ENCODE peak calls at places on chromosomes 13 and 19, in eight cellular contexts. M is activated naive CD8-positive, alpha-beta T cell treated with anti-CD3 and anti-CD28 coated beads, Interleukin-2, amount 10 ng/mL, durations not matched to agents 7 days and 5 days; N is BJ; C is vagina; X is midbrain; S is HEK293T; H is NCI-H2029; Q is Ammon's horn. R is an unnamed sample.

GRCh38 chr19:13887039-13887438 is 10.1 kb downstream of the NANOS3 start:
- DNase-seq in H (no peak), M (no peak), C (no peak), X (no peak), S (no peak), Q (no peak), N (no peak), R (no peak)

GRCh38 chr19:57434386-57435061 is 601 bp upstream of the ZNF749 start:
- DNase-seq in Q (no peak), M (no peak), N (no peak), S (no peak), C (no peak), X (no peak), H (no peak), R (no peak)

GRCh38 chr13:101875717-101876393 is 423.4 kb downstream of the ITGBL1 start:
- DNase-seq in H (peak; percentile 88), S (no peak), N (no peak), X (no peak), M (no peak), Q (peak; percentile 31), C (no peak), R (peak; percentile 91)

GRCh38 chr13:77001963-77002587 is 10.2 kb downstream of the CLN5 start:
- DNase-seq in S (no peak), Q (no peak), X (no peak), H (no peak), C (no peak), M (no peak), N (no peak), R (no peak)

GRCh38 chr13:100182894-100183490 is 94.1 kb downstream of the PCCA start:
- DNase-seq in S (no peak), C (no peak), N (no peak), H (no peak), M (no peak), Q (no peak), X (no peak), R (no peak)

GRCh38 chr13:85806553-85807175 is 7.4 kb upstream of the SLITRK6 start:
- DNase-seq in S (peak; percentile 48), N (no peak), C (no peak), X (peak; percentile 76), M (no peak), Q (peak; percentile 46), H (no peak), R (peak; percentile 64)

GRCh38 chr13:42355118-42355840 is 83.3 kb downstream of the AKAP11 start:
- DNase-seq in H (no peak), X (no peak), M (peak; percentile 43), C (no peak), Q (no peak), N (no peak), S (no peak), R (no peak)

GRCh38 chr13:27851049-27851448 is 58.8 kb downstream of the GSX1 start:
- DNase-seq in X (no peak), M (no peak), H (no peak), Q (no peak), C (no peak), S (no peak), N (no peak), R (no peak)

GRCh38 chr19:50793558-50794065 is 3.4 kb downstream of the ACP4 start:
- DNase-seq in H (no peak), Q (no peak), C (no peak), X (no peak), M (no peak), S (no peak), N (no peak), R (no peak)

GRCh38 chr13:31801088-31801487 is 61.8 kb downstream of the RXFP2 start:
- DNase-seq in H (no peak), Q (no peak), X (no peak), C (no peak), N (no peak), M (no peak), S (no peak), R (no peak)

GRCh38 chr13:76148926-76149325 is 512.8 kb downstream of the LMO7 start:
- DNase-seq in M (no peak), X (no peak), H (no peak), Q (no peak), S (no peak), N (peak; percentile 59), C (no peak), R (no peak)

GRCh38 chr13:53161231-53161630 is 132.6 kb downstream of the OLFM4 start:
- DNase-seq in H (no peak), C (no peak), N (no peak), S (no peak), M (no peak), X (no peak), Q (no peak), R (no peak)

GRCh38 chr19:17627161-17627560 is 61.0 kb downstream of the UNC13A start:
- DNase-seq in X (no peak), N (no peak), H (no peak), S (no peak), C (no peak), Q (no peak), M (no peak), R (no peak)

GRCh38 chr13:85529216-85529590 is 270.0 kb downstream of the SLITRK6 start:
- DNase-seq in M (no peak), X (peak; percentile 46), N (no peak), H (no peak), C (no peak), Q (no peak), S (no peak), R (no peak)

GRCh38 chr19:57280165-57280912 is at the start of gene ZNF460:
- DNase-seq in M (peak; percentile 96), S (peak; percentile 95), X (peak; percentile 97), N (peak; percentile 79), Q (peak; percentile 98), C (peak; percentile 97), H (peak; percentile 95), R (peak; percentile 93)

GRCh38 chr13:74570834-74571233 is 436.6 kb upstream of the KLF12 start:
- DNase-seq in X (no peak), Q (no peak), N (no peak), C (no peak), M (no peak), S (no peak), H (no peak), R (no peak)

GRCh38 chr19:6967962-6968361 is 53.3 kb downstream of the MBD3L2B start:
- DNase-seq in M (no peak), C (no peak), X (no peak), N (no peak), S (no peak), Q (peak; percentile 9), H (no peak), R (no peak)